ENCODE peak calls at places on chromosomes 6 and 20, in four cellular contexts. F is natural killer cell, W is stomach, K is fibroblast of the aortic adventitia. U is an unnamed sample.

GRCh38 chr20:48858075-48858790 is 30.4 kb upstream of the PREX1 start:
- DNase-seq in F (no peak), W (no peak), K (no peak), U (no peak)

GRCh38 chr6:151704383-151704782 is 103.1 kb upstream of the ESR1 start:
- DNase-seq in F (no peak), W (no peak), K (no peak), U (no peak)

GRCh38 chr20:33673411-33674293 is 576 bp downstream of the NECAB3 start:
- DNase-seq in F (no peak), W (no peak), K (peak; percentile 28), U (no peak)

GRCh38 chr6:141464490-141464889 is 668.2 kb upstream of the GJE1 start:
- DNase-seq in F (no peak), W (no peak), K (peak; percentile 54), U (no peak)

GRCh38 chr6:93293399-93294271 is 125.7 kb downstream of the EPHA7 start:
- DNase-seq in F (no peak), W (no peak), K (no peak), U (no peak)

GRCh38 chr6:16670183-16670582 is 91.1 kb downstream of the ATXN1 start:
- DNase-seq in F (no peak), W (no peak), K (no peak), U (no peak)

GRCh38 chr6:108531332-108531731 is 29.4 kb upstream of the FOXO3 start:
- DNase-seq in F (no peak), W (no peak), K (no peak), U (no peak)

GRCh38 chr20:10209091-10209490 is 9.5 kb upstream of the SNAP25 start:
- DNase-seq in F (no peak), W (no peak), K (no peak), U (no peak)

GRCh38 chr6:25026723-25027122 is 91.0 kb upstream of the RIPOR2 start:
- DNase-seq in F (no peak), W (no peak), K (no peak), U (no peak)

GRCh38 chr6:88702956-88703556 is 260.4 kb downstream of the RNGTT start:
- DNase-seq in F (no peak), W (no peak), K (no peak), U (no peak)

GRCh38 chr6:138115877-138116660 is 8.8 kb upstream of the PERP start:
- DNase-seq in F (no peak), W (peak; percentile 64), K (peak; percentile 82), U (no peak)

GRCh38 chr6:144104898-144105487 is 9.6 kb upstream of the SF3B5 start:
- DNase-seq in F (no peak), W (no peak), K (peak; percentile 91), U (no peak)

GRCh38 chr6:1388081-1388926 is 1.1 kb upstream of the FOXF2 start:
- DNase-seq in F (no peak), W (no peak), K (no peak), U (no peak)

GRCh38 chr6:33050013-33050800 is 23.2 kb downstream of the HLA-DPA1 start:
- DNase-seq in F (no peak), W (no peak), K (no peak), U (no peak)

GRCh38 chr6:123393333-123393732 is 243.4 kb downstream of the TRDN start:
- DNase-seq in F (no peak), W (no peak), K (peak; percentile 39), U (no peak)

GRCh38 chr6:22657341-22657985 is 88.1 kb downstream of the HDGFL1 start:
- DNase-seq in F (no peak), W (no peak), K (peak; percentile 8), U (no peak)

GRCh38 chr6:157019115-157019628 is 242.0 kb downstream of the ARID1B start:
- DNase-seq in F (no peak), W (no peak), K (peak; percentile 5), U (no peak)

GRCh38 chr6:157021267-157022021 is 244.3 kb downstream of the ARID1B start:
- DNase-seq in F (peak; percentile 90), W (peak; percentile 90), K (peak; percentile 86), U (peak; percentile 96)

GRCh38 chr6:157020398-157021266 is 243.5 kb downstream of the ARID1B start:
- DNase-seq in F (no peak), W (no peak), K (peak; percentile 65), U (peak; percentile 85)

GRCh38 chr6:157017861-157018260 is 240.7 kb downstream of the ARID1B start:
- DNase-seq in F (no peak), W (no peak), K (no peak), U (no peak)

GRCh38 chr6:157019733-157020132 is 242.6 kb downstream of the ARID1B start:
- DNase-seq in F (no peak), W (no peak), K (peak; percentile 48), U (no peak)
- TF ChIP-seq CTCF in F (no peak), W (no peak), K (no peak), U (peak; percentile 50)

DNA sequence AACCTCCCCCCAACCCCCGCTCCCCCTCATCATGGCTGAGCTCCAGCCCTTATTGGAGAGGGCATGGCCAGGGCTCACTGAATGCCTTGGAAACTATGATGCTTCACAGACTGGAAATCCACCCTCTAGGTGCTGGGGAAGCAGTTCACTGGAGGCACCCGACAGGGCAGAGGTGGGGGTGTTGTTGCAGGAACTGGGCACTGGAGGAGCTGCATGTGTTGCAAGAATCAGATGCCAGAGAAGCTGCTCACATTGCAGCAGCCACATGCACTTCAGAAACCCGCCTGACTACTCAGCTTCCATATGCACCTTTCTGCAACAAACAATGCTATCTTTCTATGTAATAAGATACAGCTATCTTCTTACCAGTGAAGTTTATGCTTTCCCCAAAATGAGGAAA is 7.9 kb upstream of the TBPL1 start:
- DNase-seq in F (no peak), W (no peak), K (no peak), U (no peak)
- TF ChIP-seq CTCF in F (no peak), W (no peak), K (no peak), U (no peak)

GRCh38 chr20:25695532-25696383 is 895 bp downstream of the ZNF337 start:
- DNase-seq in F (no peak), W (no peak), K (peak; percentile 14), U (no peak)

GRCh38 chr20:25692499-25692898 is 4.2 kb downstream of the ZNF337 start:
- DNase-seq in F (no peak), W (no peak), K (peak; percentile 50), U (no peak)

GRCh38 chr20:25699914-25700313 is 3.3 kb upstream of the ZNF337 start:
- DNase-seq in F (no peak), W (no peak), K (peak; percentile 15), U (no peak)

GRCh38 chr20:25697132-25697446 is 436 bp upstream of the ZNF337 start:
- DNase-seq in F (no peak), W (no peak), K (no peak), U (no peak)

GRCh38 chr20:25696384-25697131 is at the start of gene ZNF337:
- DNase-seq in F (peak; percentile 88), W (peak; percentile 95), K (peak; percentile 91), U (peak; percentile 97)
- TF ChIP-seq CTCF in F (no peak), W (no peak), K (no peak), U (peak; percentile 30)

GRCh38 chr6:37539706-37540352 is 40.1 kb upstream of the CCDC167 start:
- DNase-seq in F (no peak), W (no peak), K (no peak), U (no peak)

GRCh38 chr6:37535701-37536461 is 36.2 kb upstream of the CCDC167 start:
- DNase-seq in F (no peak), W (peak; percentile 28), K (no peak), U (no peak)

GRCh38 chr6:37540390-37540789 is 40.7 kb upstream of the CCDC167 start:
- DNase-seq in F (no peak), W (no peak), K (no peak), U (no peak)

GRCh38 chr6:37536462-37537225 is 37.0 kb upstream of the CCDC167 start:
- DNase-seq in F (peak; percentile 33), W (no peak), K (no peak), U (no peak)

DNA sequence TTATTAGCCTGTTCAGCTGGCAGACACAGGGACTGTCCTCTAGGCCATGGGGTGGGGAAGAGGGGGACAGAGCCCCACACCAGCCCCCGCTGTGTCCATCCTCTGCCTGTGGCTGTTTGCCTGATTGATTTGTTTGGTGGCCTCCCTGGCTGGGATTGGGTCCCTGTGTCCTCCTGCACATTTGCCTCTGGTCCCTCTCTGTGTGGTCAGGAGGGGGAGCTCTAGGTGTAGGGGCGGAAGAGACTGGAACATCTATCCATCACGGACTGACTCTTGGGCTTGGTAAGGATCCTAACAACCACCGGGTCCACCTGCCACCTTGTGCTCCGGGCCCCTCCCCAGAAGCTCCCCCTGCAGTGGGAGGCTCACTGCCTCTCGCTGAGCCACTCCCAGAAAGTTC is 38.4 kb upstream of the CCDC167 start:
- DNase-seq in F (no peak), W (no peak), K (no peak), U (no peak)
- TF ChIP-seq CTCF in F (no peak), W (no peak), K (peak; percentile 24), U (no peak)